ENCODE peak calls at places on chromosomes 1 and 21, in five cellular contexts. H is body of pancreas; G is left kidney; Q is activated CD4-positive, alpha-beta T cell treated with anti-CD3 and anti-CD28 coated beads, Interleukin-2, amount 10 ng/mL, durations not matched to agents 7 days and 5 days; I is stomach. X is an unnamed sample.

GRCh38 chr1:209387271-209387968 is 196.1 kb upstream of the CAMK1G start:
- DNase-seq in H (no peak), G (no peak), Q (no peak), I (no peak), X (no peak)

GRCh38 chr1:20830378-20830777 is 43.3 kb upstream of the HP1BP3 start:
- DNase-seq in Q (no peak), G (peak; percentile 60), H (no peak), I (no peak), X (no peak)

GRCh38 chr1:235902638-235903542 is 36.2 kb upstream of the LYST start:
- DNase-seq in I (peak; percentile 67), G (no peak), Q (no peak), H (no peak), X (peak; percentile 89)

GRCh38 chr1:179550753-179551682 is 24.7 kb downstream of the NPHS2 start:
- DNase-seq in G (no peak), Q (no peak), H (no peak), I (no peak), X (no peak)

GRCh38 chr1:7516341-7516740 is 254.8 kb upstream of the VAMP3 start:
- DNase-seq in Q (no peak), G (peak; percentile 75), H (no peak), I (no peak), X (no peak)

GRCh38 chr1:216270086-216270773 is 153.0 kb downstream of the USH2A start:
- DNase-seq in G (no peak), I (no peak), Q (no peak), H (no peak), X (no peak)

GRCh38 chr1:29551536-29551935 is 315.2 kb downstream of the PTPRU start:
- DNase-seq in H (no peak), Q (no peak), I (no peak), G (no peak), X (no peak)

GRCh38 chr1:66925944-66926343 is 1.2 kb downstream of the MIER1 start:
- DNase-seq in I (no peak), Q (no peak), G (peak; percentile 6), H (no peak), X (no peak)

GRCh38 chr1:223717695-223718363 is 5.5 kb downstream of the CAPN2 start:
- DNase-seq in G (no peak), H (no peak), I (no peak), Q (no peak), X (no peak)

GRCh38 chr1:52355436-52355835 is 10.6 kb downstream of the CC2D1B start:
- DNase-seq in G (no peak), Q (no peak), I (no peak), H (no peak), X (no peak)

GRCh38 chr1:17369466-17369865 is 2.5 kb upstream of the PADI6 start:
- DNase-seq in H (no peak), G (no peak), I (no peak), Q (no peak), X (no peak)

GRCh38 chr1:53377438-53377841 is 49.6 kb upstream of the LRP8 start:
- DNase-seq in Q (peak; percentile 4), I (peak; percentile 17), G (no peak), H (peak; percentile 2), X (no peak)

GRCh38 chr1:18951818-18952391 is 4.6 kb downstream of the IFFO2 start:
- DNase-seq in H (no peak), Q (peak; percentile 92), I (peak; percentile 36), G (no peak), X (no peak)

GRCh38 chr1:34070201-34070836 is 94.7 kb downstream of the CSMD2 start:
- DNase-seq in H (no peak), Q (no peak), I (no peak), G (no peak), X (no peak)

GRCh38 chr1:200670215-200671118 is 760 bp upstream of the DDX59 start:
- DNase-seq in H (peak; percentile 45), I (peak; percentile 34), Q (peak; percentile 24), G (peak; percentile 81), X (no peak)

GRCh38 chr1:175848329-175848728 is 104.9 kb upstream of the TNR start:
- DNase-seq in H (no peak), Q (no peak), G (no peak), I (no peak), X (no peak)

GRCh38 chr1:193498088-193498605 is 311.7 kb upstream of the B3GALT2 start:
- DNase-seq in I (no peak), Q (no peak), G (no peak), H (no peak), X (no peak)

GRCh38 chr1:30407030-30407861 is 316.1 kb downstream of the MATN1 start:
- DNase-seq in G (peak; percentile 69), I (peak; percentile 17), Q (peak; percentile 4), H (no peak), X (peak; percentile 9)

GRCh38 chr1:67833595-67833926 is 294 bp upstream of the GNG12 start:
- DNase-seq in H (no peak), G (no peak), Q (no peak), I (no peak), X (no peak)

GRCh38 chr21:27839512-27840115 is 872.7 kb upstream of the ADAMTS5 start:
- DNase-seq in G (no peak), Q (no peak), I (no peak), H (no peak), X (no peak)

GRCh38 chr1:22110016-22110415 is 32.9 kb downstream of the WNT4 start:
- DNase-seq in I (no peak), G (no peak), Q (no peak), H (no peak), X (no peak)

GRCh38 chr1:227397356-227397978 is 79.2 kb upstream of the CDC42BPA start:
- DNase-seq in H (no peak), G (no peak), Q (no peak), I (no peak), X (no peak)

GRCh38 chr1:50929376-50929958 is 30.6 kb downstream of the FAF1 start:
- DNase-seq in G (peak; percentile 50), I (no peak), Q (no peak), H (no peak), X (no peak)

GRCh38 chr1:207049054-207049453 is 2.0 kb downstream of the YOD1 start:
- DNase-seq in H (no peak), G (no peak), Q (no peak), I (no peak), X (no peak)

GRCh38 chr1:154998818-154999650 is 3.6 kb upstream of the ZBTB7B start:
- DNase-seq in G (peak; percentile 91), H (peak; percentile 58), Q (peak; percentile 73), I (peak; percentile 60), X (peak; percentile 77)

X was measured in left colon.